ENCODE peak calls at places on chromosome 14, in eight cellular contexts. F, R, H, S, P, L, C and A are unnamed samples. For H3K27me3, the result is how much of the 10 kb centered on the place peaks cover.

GRCh38 chr14:72611506-72611905 is 282.4 kb downstream of the DPF3 start:
- DNase-seq in F (no peak), R (no peak), H (no peak), S (no peak), P (no peak), L (no peak), C (no peak), A (no peak)

GRCh38 chr14:31567651-31568050 is 6.4 kb downstream of the NUBPL start:
- DNase-seq in F (no peak), R (no peak), H (no peak), S (no peak), P (no peak), L (no peak), C (no peak), A (no peak)

GRCh38 chr14:99117671-99118045 is 154.3 kb downstream of the BCL11B start:
- DNase-seq in F (no peak), R (no peak), H (no peak), S (peak), P (no peak), L (no peak), C (no peak), A (no peak)

GRCh38 chr14:92108345-92109254 is 2.2 kb upstream of the ATXN3 start:
- DNase-seq in F (no peak), R (no peak), H (peak), S (no peak), P (no peak), L (no peak), C (no peak), A (no peak)

GRCh38 chr14:73833530-73834257 is 17.9 kb upstream of the PTGR2 start:
- DNase-seq in F (peak), R (no peak), H (peak), S (no peak), P (peak), L (peak), C (no peak), A (no peak)

GRCh38 chr14:55979096-55979495 is 139.1 kb upstream of the PELI2 start:
- DNase-seq in F (no peak), R (no peak), H (no peak), S (no peak), P (no peak), L (no peak), C (no peak), A (no peak)

GRCh38 chr14:93330609-93331000 is 2.2 kb downstream of the BTBD7 start:
- DNase-seq in F (no peak), R (no peak), H (no peak), S (no peak), P (no peak), L (no peak), C (no peak), A (no peak)

GRCh38 chr14:31939934-31940333 is 137.2 kb upstream of the ARHGAP5 start:
- DNase-seq in F (no peak), R (no peak), H (no peak), S (no peak), P (no peak), L (no peak), C (no peak), A (no peak)

GRCh38 chr14:100440207-100440631 is 117.1 kb downstream of the SLC25A47 start:
- DNase-seq in F (peak), R (no peak), H (peak), S (peak), P (peak), L (peak), C (peak), A (no peak)

GRCh38 chr14:99440278-99440677 is 40.4 kb downstream of the SETD3 start:
- DNase-seq in F (no peak), R (no peak), H (no peak), S (no peak), P (no peak), L (no peak), C (no peak), A (no peak)

GRCh38 chr14:53979141-53979673 is 22.6 kb upstream of the BMP4 start:
- DNase-seq in F (peak), R (no peak), H (peak), S (no peak), P (peak), L (no peak), C (no peak), A (no peak)

GRCh38 chr14:21261824-21262223 is 7.4 kb downstream of the HNRNPC start:
- DNase-seq in F (no peak), R (no peak), H (no peak), S (no peak), P (no peak), L (no peak), C (no peak), A (no peak)

GRCh38 chr14:104349950-104350349 is 211.6 kb downstream of the KIF26A start:
- DNase-seq in F (no peak), R (no peak), H (no peak), S (no peak), P (no peak), L (no peak), C (no peak), A (no peak)

GRCh38 chr14:103696466-103697071 is 18.7 kb downstream of the XRCC3 start:
- DNase-seq in F (peak), R (no peak), H (no peak), S (no peak), P (no peak), L (no peak), C (peak), A (no peak)

GRCh38 chr14:103683139-103683538 is 32.1 kb downstream of the XRCC3 start:
- DNase-seq in F (no peak), R (no peak), H (no peak), S (no peak), P (no peak), L (no peak), C (no peak), A (no peak)

GRCh38 chr14:56057071-56057865 is 60.9 kb upstream of the PELI2 start:
- DNase-seq in F (peak), R (no peak), H (no peak), S (no peak), P (no peak), L (no peak), C (no peak), A (no peak)

GRCh38 chr14:60092516-60092915 is 793 bp downstream of the PCNX4 start:
- DNase-seq in F (peak), R (no peak), H (peak), S (no peak), P (no peak), L (peak), C (no peak), A (no peak)

GRCh38 chr14:75568791-75569190 is 9.6 kb upstream of the FLVCR2 start:
- DNase-seq in F (no peak), R (no peak), H (no peak), S (no peak), P (no peak), L (no peak), C (no peak), A (no peak)

GRCh38 chr14:104598461-104599273 is 5.9 kb downstream of the TMEM179 start:
- DNase-seq in F (no peak), R (no peak), H (no peak), S (no peak), P (no peak), L (no peak), C (peak), A (no peak)

GRCh38 chr14:60649815-60650381 is 621 bp upstream of the SIX1 start:
- DNase-seq in F (no peak), R (no peak), H (no peak), S (no peak), P (peak), L (peak), C (peak), A (no peak)

GRCh38 chr14:62691613-62692489 is 353.4 kb downstream of the KCNH5 start:
- DNase-seq in F (peak), R (no peak), H (peak), S (peak), P (peak), L (peak), C (no peak), A (no peak)

GRCh38 chr14:35034440-35034833 is 11.6 kb upstream of the FAM177A1 start:
- DNase-seq in F (no peak), R (no peak), H (no peak), S (no peak), P (no peak), L (no peak), C (no peak), A (no peak)

GRCh38 chr14:102906616-102907302 is 15.7 kb upstream of the AMN start:
- DNase-seq in F (no peak), R (no peak), H (no peak), S (no peak), P (no peak), L (no peak), C (no peak), A (no peak)

GRCh38 chr14:51394391-51394790 is 154.3 kb downstream of the TMX1 start:
- DNase-seq in F (no peak), R (no peak), H (no peak), S (no peak), P (no peak), L (no peak), C (no peak), A (no peak)

GRCh38 chr14:105383083-105383730 is 15.1 kb upstream of the TEX22 start:
- DNase-seq in F (no peak), R (no peak), H (no peak), S (no peak), P (no peak), L (no peak), C (peak), A (no peak)

GRCh38 chr14:34301107-34301734 is 160.8 kb downstream of the SPTSSA start:
- DNase-seq in F (peak), R (no peak), H (peak), S (no peak), P (peak), L (peak), C (no peak), A (no peak)

GRCh38 chr14:77882098-77882497 is 82.2 kb downstream of the ADCK1 start:
- DNase-seq in F (no peak), R (no peak), H (peak), S (no peak), P (peak), L (peak), C (peak), A (no peak)

GRCh38 chr14:63986789-63987533 is 134.2 kb downstream of the SYNE2 start:
- DNase-seq in F (peak), R (no peak), H (no peak), S (no peak), P (no peak), L (peak), C (no peak), A (no peak)

GRCh38 chr14:60722163-60722835 is 1.9 kb downstream of the SIX4 start:
- DNase-seq in F (peak), R (no peak), H (peak), S (peak), P (peak), L (peak), C (peak), A (no peak)

GRCh38 chr14:34537677-34538009 is 1.9 kb downstream of the EAPP start:
- DNase-seq in F (no peak), R (no peak), H (no peak), S (no peak), P (no peak), L (no peak), C (no peak), A (no peak)

GRCh38 chr14:64971452-64971889 is 665 bp downstream of the RAB15 start:
- DNase-seq in F (no peak), R (no peak), H (peak), S (no peak), P (peak), L (no peak), C (no peak), A (no peak)

GRCh38 chr14:101754893-101755292 is 6.6 kb upstream of the PPP2R5C start:
- DNase-seq in F (no peak), R (no peak), H (no peak), S (no peak), P (no peak), L (no peak), C (no peak), A (no peak)

DNA sequence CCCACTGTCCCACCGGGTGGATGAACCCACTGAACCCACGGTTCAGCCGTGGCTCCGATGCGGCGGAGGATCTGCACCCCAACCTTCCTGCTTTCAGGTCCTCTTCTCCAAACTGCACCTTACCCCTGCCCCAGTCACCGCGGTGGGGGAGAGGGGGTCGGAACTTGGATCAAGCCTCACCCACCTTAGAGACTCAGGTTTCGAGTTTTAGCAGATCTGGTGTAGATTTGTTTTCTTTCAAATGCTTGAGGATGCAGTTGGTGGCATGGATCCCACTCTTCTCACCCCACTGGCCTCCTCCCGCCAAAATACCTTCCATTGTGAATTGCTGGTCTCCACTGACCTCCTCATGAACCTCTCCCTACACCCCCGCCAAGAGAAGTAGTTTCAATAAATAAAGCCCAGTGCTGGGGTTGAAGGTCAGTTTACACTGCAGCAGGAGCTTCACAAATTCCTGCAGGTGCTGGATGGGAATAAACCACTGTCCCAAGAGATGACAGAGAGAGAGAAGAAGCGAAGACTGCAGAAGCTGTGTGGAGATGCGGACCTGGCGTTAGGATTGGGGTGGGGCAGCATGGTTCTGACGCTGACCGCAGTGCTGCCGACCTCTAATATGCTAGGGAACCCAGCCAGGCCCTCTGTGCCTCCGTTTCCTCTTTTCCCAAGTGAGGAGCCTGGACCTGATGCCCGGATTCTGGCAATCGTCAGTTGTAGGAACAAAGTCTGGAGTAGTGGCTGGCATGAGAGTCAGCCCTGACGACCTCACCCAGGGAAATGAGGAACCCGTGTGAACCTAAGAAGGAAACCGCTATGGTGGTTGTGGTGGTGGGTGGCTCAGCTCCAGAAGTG is 7.4 kb downstream of the TTC6 start:
- DNase-seq in F (no peak), R (no peak), H (no peak), S (no peak), P (no peak), L (no peak), C (no peak), A (no peak)
- H3K27me3 ChIP-seq in F (half or more), R (half or more), H (half or more), S (under half), P (under half), L (half or more), C (half or more), A (under half)

GRCh38 chr14:68231832-68232642 is 412.5 kb downstream of the RAD51B start:
- DNase-seq in F (peak), R (no peak), H (no peak), S (no peak), P (no peak), L (no peak), C (no peak), A (no peak)
- TF ChIP-seq CTCF in F (no peak), R (no peak), H (no peak), S (no peak), P (no peak), L (no peak), C (peak), A (no peak)

DNA sequence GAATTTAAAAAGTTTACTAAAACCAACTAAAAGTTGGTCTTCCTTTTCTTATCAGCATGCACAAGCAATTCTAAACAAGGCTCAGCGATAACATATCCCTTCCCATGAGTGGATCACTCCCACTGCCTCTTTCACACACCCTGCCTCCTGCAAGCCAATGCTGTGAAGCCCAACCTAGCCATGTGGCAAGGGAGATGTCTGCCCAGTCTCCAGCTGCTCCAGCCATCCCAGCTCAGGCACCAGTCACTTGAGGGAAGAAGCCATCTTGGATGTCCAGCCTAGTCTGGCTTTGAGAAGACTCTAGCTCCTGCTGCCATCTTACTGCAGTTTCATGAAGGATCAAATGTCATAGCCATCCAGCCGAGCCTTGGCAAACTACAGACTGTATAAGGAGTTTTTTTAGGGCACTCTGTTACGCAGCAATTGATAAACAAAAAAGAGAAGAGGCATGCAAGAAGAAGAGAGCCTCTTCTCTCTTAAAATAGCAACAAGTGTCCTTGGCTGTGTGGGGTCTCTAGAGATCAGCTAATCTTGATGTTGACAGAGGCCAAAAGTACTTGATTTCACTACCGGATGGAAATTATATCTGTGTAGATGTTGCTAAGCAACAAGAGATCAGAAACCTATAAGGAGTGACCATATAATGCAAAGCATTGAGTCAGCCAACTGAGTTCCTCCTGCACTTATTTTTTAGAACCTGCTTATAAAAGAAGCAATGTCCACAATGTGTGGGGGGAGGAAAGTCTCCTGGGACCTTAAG is 108.9 kb downstream of the PTCSC3 start:
- DNase-seq in F (no peak), R (no peak), H (no peak), S (no peak), P (no peak), L (no peak), C (no peak), A (no peak)
- H3K27me3 ChIP-seq in F (under half), R (under half), H (under half), S (under half), P (under half), L (under half), C (under half), A (under half)

DNA sequence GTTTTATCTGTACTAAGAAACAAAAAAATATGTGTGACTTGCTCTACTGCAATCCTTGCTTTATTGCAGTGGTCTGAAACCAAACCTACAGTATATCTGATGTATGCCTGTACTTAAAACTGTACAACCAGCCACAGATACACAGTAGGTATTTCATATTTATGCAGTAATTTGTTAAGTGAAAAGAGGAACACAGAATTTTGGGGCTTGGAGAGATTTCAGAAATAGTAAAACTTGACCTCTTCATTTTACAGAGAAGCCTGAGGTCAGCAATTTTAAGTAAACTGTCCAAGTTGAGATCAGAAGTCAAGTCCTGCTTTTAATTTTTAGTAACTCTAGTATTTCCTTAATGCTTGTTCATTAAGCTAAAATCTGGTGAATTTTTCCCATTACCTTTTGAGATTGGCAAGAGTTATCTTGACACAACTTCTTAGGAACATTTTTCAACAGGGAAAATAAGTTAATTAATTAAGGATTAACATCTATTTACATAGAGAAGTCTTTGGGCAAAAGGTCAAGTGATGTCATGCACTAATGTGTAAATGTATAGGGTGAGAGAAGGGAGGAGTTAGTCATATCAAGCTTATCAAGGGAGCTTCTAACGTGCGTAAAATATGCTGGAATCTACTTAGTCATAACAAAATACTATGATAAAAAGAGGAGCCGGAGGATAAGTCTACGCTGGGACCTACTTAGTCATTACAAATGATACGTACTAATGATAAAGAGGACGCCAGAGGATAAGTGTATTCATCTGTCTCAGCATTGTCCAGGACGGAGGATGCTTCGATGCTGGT is 66.0 kb upstream of the GTF2A1 start:
- DNase-seq in F (no peak), R (no peak), H (no peak), S (no peak), P (no peak), L (no peak), C (no peak), A (no peak)
- TF ChIP-seq CTCF in F (no peak), R (no peak), H (no peak), S (no peak), P (no peak), L (no peak), C (no peak), A (no peak)

DNA sequence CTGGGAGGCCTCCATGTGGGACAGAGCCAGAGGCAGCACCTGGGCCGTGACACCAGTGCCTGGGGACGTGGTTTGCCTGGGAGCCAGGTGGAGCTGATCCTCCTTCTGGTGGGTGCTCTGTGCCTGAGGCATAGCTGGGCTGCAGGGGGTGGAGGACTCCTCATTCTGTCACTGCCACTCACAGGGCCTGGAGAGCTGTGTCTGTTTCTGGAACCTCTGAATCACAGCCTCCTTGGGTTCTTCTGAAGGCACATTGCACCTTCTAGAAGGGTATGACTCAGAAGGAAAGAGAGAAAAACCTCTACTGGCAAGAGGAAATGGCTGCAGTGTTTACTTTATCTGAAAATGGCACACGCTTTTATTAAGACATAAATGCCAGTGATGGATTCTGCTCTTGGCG is 659.8 kb downstream of the VRK1 start:
- DNase-seq in F (no peak), R (peak), H (no peak), S (no peak), P (no peak), L (peak), C (no peak), A (no peak)
- H3K27me3 ChIP-seq in F (under half), R (under half), H (under half), S (under half), P (under half), L (under half), C (under half), A (under half)